ENCODE peak calls at places on chromosomes 2 and 18, in eight cellular contexts. F, G, W, J, D, L, E and V are unnamed samples.

GRCh38 chr2:10733584-10733958 is 12.1 kb downstream of the ATP6V1C2 start:
- DNase-seq in F (no peak), G (no peak), W (no peak), J (no peak), D (no peak), L (no peak), E (no peak), V (no peak)

GRCh38 chr2:20781656-20782265 is 41.1 kb downstream of the LDAH start:
- DNase-seq in F (no peak), G (no peak), W (peak), J (no peak), D (no peak), L (peak), E (no peak), V (no peak)

GRCh38 chr18:58844871-58845270 is 19.8 kb upstream of the ZNF532 start:
- DNase-seq in F (no peak), G (no peak), W (no peak), J (no peak), D (no peak), L (no peak), E (no peak), V (no peak)

GRCh38 chr18:12031836-12032235 is 50.5 kb downstream of the IMPA2 start:
- DNase-seq in F (peak), G (no peak), W (no peak), J (peak), D (no peak), L (no peak), E (no peak), V (no peak)

GRCh38 chr18:36066001-36066400 is 1.4 kb downstream of the RPRD1A start:
- DNase-seq in F (peak), G (no peak), W (peak), J (peak), D (no peak), L (no peak), E (no peak), V (no peak)

GRCh38 chr18:9613550-9614400 is 584 bp downstream of the PPP4R1 start:
- DNase-seq in F (no peak), G (peak), W (peak), J (no peak), D (peak), L (peak), E (peak), V (no peak)

GRCh38 chr2:165197346-165197745 is 6.5 kb downstream of the SCN3A start:
- DNase-seq in F (no peak), G (no peak), W (no peak), J (no peak), D (no peak), L (no peak), E (no peak), V (no peak)

GRCh38 chr2:231708773-231709635 is 679 bp downstream of the PTMA start:
- DNase-seq in F (no peak), G (no peak), W (no peak), J (no peak), D (peak), L (peak), E (peak), V (peak)

GRCh38 chr2:207161247-207161646 is 4.5 kb downstream of the KLF7 start:
- DNase-seq in F (no peak), G (no peak), W (no peak), J (no peak), D (no peak), L (no peak), E (no peak), V (no peak)

GRCh38 chr2:97712693-97713295 is 582 bp upstream of the ZAP70 start:
- DNase-seq in F (no peak), G (no peak), W (no peak), J (no peak), D (no peak), L (no peak), E (peak), V (no peak)

GRCh38 chr2:101759162-101759561 is 61.7 kb downstream of the MAP4K4 start:
- DNase-seq in F (peak), G (no peak), W (peak), J (peak), D (no peak), L (no peak), E (no peak), V (no peak)

GRCh38 chr2:71940695-71941094 is 207.0 kb downstream of the CYP26B1 start:
- DNase-seq in F (no peak), G (no peak), W (no peak), J (no peak), D (no peak), L (no peak), E (no peak), V (no peak)

GRCh38 chr2:6789559-6790138 is 76.1 kb downstream of the CMPK2 start:
- DNase-seq in F (no peak), G (no peak), W (no peak), J (no peak), D (no peak), L (no peak), E (no peak), V (no peak)

GRCh38 chr2:137927846-137928245 is 36.4 kb upstream of the HNMT start:
- DNase-seq in F (no peak), G (no peak), W (no peak), J (no peak), D (no peak), L (no peak), E (no peak), V (no peak)

GRCh38 chr2:209808521-209808920 is 36.9 kb downstream of the UNC80 start:
- DNase-seq in F (no peak), G (no peak), W (no peak), J (no peak), D (no peak), L (no peak), E (no peak), V (no peak)

GRCh38 chr18:38886235-38886634 is 1320.6 kb upstream of the CELF4 start:
- DNase-seq in F (no peak), G (no peak), W (no peak), J (no peak), D (no peak), L (no peak), E (no peak), V (no peak)

GRCh38 chr2:197822333-197822732 is 17.9 kb downstream of the PLCL1 start:
- DNase-seq in F (no peak), G (no peak), W (no peak), J (no peak), D (no peak), L (no peak), E (no peak), V (no peak)

GRCh38 chr2:158958365-158958764 is 10.1 kb upstream of the TANC1 start:
- DNase-seq in F (no peak), G (no peak), W (no peak), J (no peak), D (no peak), L (no peak), E (no peak), V (no peak)

GRCh38 chr2:46032161-46032813 is 264.9 kb upstream of the EPAS1 start:
- DNase-seq in F (no peak), G (no peak), W (no peak), J (no peak), D (no peak), L (no peak), E (no peak), V (no peak)

GRCh38 chr2:113910110-113910717 is 20.3 kb downstream of the ACTR3 start:
- DNase-seq in F (no peak), G (no peak), W (no peak), J (no peak), D (no peak), L (no peak), E (peak), V (no peak)

GRCh38 chr2:55856936-55857335 is 66.6 kb downstream of the EFEMP1 start:
- DNase-seq in F (no peak), G (no peak), W (no peak), J (no peak), D (no peak), L (no peak), E (no peak), V (no peak)

GRCh38 chr2:72116081-72116533 is 31.6 kb downstream of the CYP26B1 start:
- DNase-seq in F (no peak), G (no peak), W (no peak), J (no peak), D (no peak), L (no peak), E (no peak), V (no peak)

GRCh38 chr2:10839813-10840212 is 27.2 kb upstream of the PDIA6 start:
- DNase-seq in F (no peak), G (no peak), W (no peak), J (no peak), D (no peak), L (peak), E (no peak), V (no peak)

GRCh38 chr18:79507076-79507545 is 111.4 kb downstream of the NFATC1 start:
- DNase-seq in F (no peak), G (no peak), W (no peak), J (peak), D (no peak), L (no peak), E (no peak), V (no peak)

GRCh38 chr2:102046135-102046901 is 54.6 kb downstream of the IL1R2 start:
- DNase-seq in F (no peak), G (no peak), W (no peak), J (peak), D (no peak), L (no peak), E (no peak), V (no peak)

GRCh38 chr2:130183500-130184373 is 1.7 kb downstream of the MZT2B start:
- DNase-seq in F (no peak), G (no peak), W (no peak), J (peak), D (no peak), L (no peak), E (no peak), V (no peak)